ENCODE peak calls at places on chromosomes 6 and 20, in five cellular contexts. Z is neuronal stem cell, V is H9, A is H1, R is trophoblast cell. I is an unnamed sample.

GRCh38 chr20:40110241-40110910 is 578.7 kb downstream of the MAFB start:
- DNase-seq in A (no peak), Z (no peak), V (no peak), R (no peak), I (no peak)

GRCh38 chr6:103838457-103838856 is 1021.3 kb downstream of the HACE1 start:
- DNase-seq in V (no peak), Z (no peak), R (no peak), A (no peak), I (no peak)

GRCh38 chr6:54991761-54992330 is 145.3 kb downstream of the FAM83B start:
- DNase-seq in Z (no peak), A (no peak), R (no peak), V (no peak), I (no peak)

GRCh38 chr20:52783769-52784168 is 188.4 kb upstream of the TSHZ2 start:
- DNase-seq in Z (no peak), V (peak), R (no peak), A (peak), I (peak)

GRCh38 chr6:106692112-106692822 is 62.9 kb downstream of the QRSL1 start:
- DNase-seq in A (peak), R (no peak), Z (peak), V (peak), I (peak)

GRCh38 chr20:12394786-12395185 is 477.1 kb downstream of the BTBD3 start:
- DNase-seq in A (no peak), Z (no peak), V (peak), R (peak), I (no peak)

GRCh38 chr6:5094327-5094726 is 9.2 kb downstream of the PPP1R3G start:
- DNase-seq in Z (no peak), A (no peak), V (no peak), R (no peak), I (peak)

GRCh38 chr20:48791014-48791413 is 36.8 kb downstream of the PREX1 start:
- DNase-seq in V (no peak), A (no peak), R (no peak), Z (no peak), I (no peak)

GRCh38 chr20:38985060-38985459 is 22.9 kb downstream of the DHX35 start:
- DNase-seq in R (peak), Z (no peak), V (no peak), A (no peak), I (no peak)

GRCh38 chr20:47777220-47777619 is 8.1 kb downstream of the SULF2 start:
- DNase-seq in Z (no peak), R (no peak), V (no peak), A (no peak), I (no peak)

GRCh38 chr6:15230827-15231226 is 15.0 kb upstream of the JARID2 start:
- DNase-seq in V (no peak), R (no peak), A (no peak), Z (no peak), I (no peak)

GRCh38 chr20:23286346-23286745 is 64.2 kb upstream of the NXT1 start:
- DNase-seq in R (no peak), Z (no peak), V (no peak), A (no peak), I (no peak)

GRCh38 chr6:51336185-51336584 is 517.5 kb downstream of the TFAP2B start:
- DNase-seq in V (no peak), Z (no peak), A (no peak), R (no peak), I (no peak)

GRCh38 chr20:19840111-19840705 is 82.2 kb downstream of the RIN2 start:
- DNase-seq in Z (no peak), A (no peak), V (no peak), R (no peak), I (no peak)

GRCh38 chr6:16224409-16224808 is 14.0 kb upstream of the GMPR start:
- DNase-seq in R (no peak), A (no peak), Z (no peak), V (no peak), I (no peak)

GRCh38 chr6:92361990-92362770 is 1057.2 kb downstream of the EPHA7 start:
- DNase-seq in V (no peak), Z (no peak), R (no peak), A (no peak), I (peak)

GRCh38 chr6:1724616-1725015 is 114.9 kb downstream of the FOXC1 start:
- DNase-seq in R (no peak), A (no peak), V (peak), Z (no peak), I (no peak)

GRCh38 chr6:111381126-111381525 is 101.9 kb downstream of the REV3L start:
- DNase-seq in V (no peak), A (no peak), R (no peak), Z (no peak), I (no peak)

GRCh38 chr20:733806-734205 is 34.5 kb downstream of the SLC52A3 start:
- DNase-seq in Z (no peak), A (no peak), R (no peak), V (no peak), I (no peak)

GRCh38 chr6:2231438-2231837 is 14.0 kb downstream of the GMDS start:
- DNase-seq in V (no peak), R (no peak), A (no peak), Z (no peak), I (no peak)

GRCh38 chr20:25020901-25021301 is 28.4 kb upstream of the APMAP start:
- DNase-seq in R (no peak), A (no peak), Z (no peak), V (no peak), I (no peak)

GRCh38 chr6:128569737-128570438 is 49.5 kb upstream of the PTPRK start:
- DNase-seq in R (peak), V (no peak), Z (peak), A (peak), I (peak)

GRCh38 chr6:167401525-167402194 is 76.8 kb downstream of the TTLL2 start:
- DNase-seq in Z (no peak), A (no peak), V (peak), R (no peak), I (no peak)

GRCh38 chr6:169368200-169368599 is 114.6 kb upstream of the THBS2 start:
- DNase-seq in V (no peak), R (no peak), A (no peak), Z (no peak), I (no peak)

GRCh38 chr20:47334022-47334551 is 22.4 kb downstream of the ZMYND8 start:
- DNase-seq in V (no peak), R (no peak), Z (no peak), A (no peak), I (peak)

GRCh38 chr20:41577129-41578009 is 40.8 kb downstream of the CHD6 start:
- DNase-seq in R (no peak), Z (no peak), V (no peak), A (no peak), I (no peak)

GRCh38 chr20:41572010-41572572 is 46.1 kb downstream of the CHD6 start:
- DNase-seq in V (no peak), A (no peak), Z (no peak), R (no peak), I (no peak)

GRCh38 chr20:41575412-41575811 is 42.8 kb downstream of the CHD6 start:
- DNase-seq in R (no peak), Z (no peak), V (no peak), A (no peak), I (no peak)

GRCh38 chr20:41573955-41574354 is 44.2 kb downstream of the CHD6 start:
- DNase-seq in Z (no peak), V (no peak), A (no peak), R (no peak), I (no peak)

GRCh38 chr20:41574802-41575389 is 43.3 kb downstream of the CHD6 start:
- DNase-seq in V (no peak), A (peak), Z (no peak), R (no peak), I (no peak)
- H2BK12ac ChIP-seq in V (no peak), A (no peak), Z (no peak), R (no peak), I (no peak)

GRCh38 chr20:62149532-62150235 is 6.1 kb downstream of the SS18L1 start:
- DNase-seq in A (no peak), R (peak), Z (no peak), V (peak), I (no peak)
- H3K23ac ChIP-seq in A (no peak), R (no peak), Z (no peak), V (no peak), I (no peak)

DNA sequence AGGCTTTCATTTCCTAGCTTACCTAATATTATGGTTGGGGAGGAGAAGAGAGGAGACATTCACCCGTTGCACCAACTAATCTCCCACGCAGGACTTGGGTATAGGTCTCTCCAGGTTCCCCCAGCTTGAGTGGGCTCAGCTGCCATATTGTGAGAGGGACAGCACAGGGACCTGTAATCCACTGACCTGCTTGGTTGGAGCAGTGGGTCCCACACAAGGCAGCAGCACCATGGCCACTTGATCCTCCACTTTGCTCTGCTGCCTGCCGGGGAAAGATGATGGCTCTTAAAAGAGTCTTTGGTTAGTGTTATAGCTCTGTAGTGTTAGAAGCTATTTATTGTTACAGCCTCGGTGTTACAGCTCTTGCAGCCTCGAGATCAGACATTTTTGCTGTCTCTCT is 22.5 kb upstream of the ECHDC1 start:
- DNase-seq in A (no peak), Z (no peak), V (no peak), R (no peak), I (no peak)
- H3K4ac ChIP-seq in A (no peak), Z (no peak), V (no peak), R (no peak), I (no peak)

GRCh38 chr6:109767961-109768360 is 76.9 kb downstream of the FIG4 start:
- DNase-seq in Z (no peak), A (no peak), V (no peak), R (peak), I (no peak)

GRCh38 chr6:109770047-109770446 is 79.0 kb downstream of the FIG4 start:
- DNase-seq in V (no peak), R (no peak), A (no peak), Z (no peak), I (no peak)

GRCh38 chr6:109770779-109771178 is 79.7 kb downstream of the FIG4 start:
- DNase-seq in A (no peak), V (no peak), R (no peak), Z (no peak), I (no peak)

GRCh38 chr6:109769213-109769612 is 78.1 kb downstream of the FIG4 start:
- DNase-seq in Z (no peak), V (no peak), R (no peak), A (no peak), I (no peak)

DNA sequence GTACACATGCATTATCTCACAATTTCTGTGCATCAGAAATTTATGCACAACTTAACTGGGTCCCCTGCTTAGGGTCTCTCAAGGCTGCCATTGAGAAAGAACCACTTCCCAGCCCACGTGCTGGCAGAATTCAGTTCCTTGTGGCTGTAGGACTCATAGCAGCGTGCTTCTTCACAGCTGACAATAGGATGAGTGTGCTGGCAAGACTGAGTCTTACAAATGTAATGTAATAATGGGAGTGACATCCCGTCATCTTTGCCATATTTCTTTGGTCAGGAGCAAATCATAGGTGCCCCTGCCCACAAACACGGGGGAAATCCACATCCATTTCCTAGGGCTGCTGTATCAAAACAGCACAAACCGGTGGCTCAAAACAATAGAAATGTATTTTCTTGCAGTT is 77.4 kb downstream of the FIG4 start:
- DNase-seq in A (no peak), R (peak), V (no peak), Z (no peak), I (no peak)
- H2BK12ac ChIP-seq in A (no peak), R (no peak), V (no peak), Z (no peak), I (no peak)

I was measured in mesenchymal stem cell.